ENCODE peak calls at places on chromosomes 6 and 20, in five cellular contexts. One of them, this sample, is unnamed.

GRCh38 chr6:131755597-131755996 is 44.8 kb upstream of the CTAGE9 start:
- DNase-seq in T-helper 1 cell: no peak
- DNase-seq in activated T-cell treated with anti-CD3 and anti-CD28 coated beads for 1 hour: no peak
- DNase-seq in uterus: no peak
- DNase-seq in cardiac septum: no peak
- DNase-seq in this sample: no peak

GRCh38 chr20:17530716-17531536 is at the start of gene BFSP1:
- DNase-seq in T-helper 1 cell: no peak
- DNase-seq in activated T-cell treated with anti-CD3 and anti-CD28 coated beads for 1 hour: peak
- DNase-seq in uterus: peak
- DNase-seq in cardiac septum: no peak
- DNase-seq in this sample: peak

GRCh38 chr6:164826831-164827468 is 482.5 kb downstream of the C6orf118 start:
- DNase-seq in T-helper 1 cell: no peak
- DNase-seq in activated T-cell treated with anti-CD3 and anti-CD28 coated beads for 1 hour: no peak
- DNase-seq in uterus: no peak
- DNase-seq in cardiac septum: no peak
- DNase-seq in this sample: peak

GRCh38 chr6:96124778-96125177 is 109.0 kb downstream of the FUT9 start:
- DNase-seq in T-helper 1 cell: no peak
- DNase-seq in activated T-cell treated with anti-CD3 and anti-CD28 coated beads for 1 hour: no peak
- DNase-seq in uterus: no peak
- DNase-seq in cardiac septum: no peak
- DNase-seq in this sample: peak

GRCh38 chr20:50450961-50451752 is 59.0 kb upstream of the PTPN1 start:
- DNase-seq in T-helper 1 cell: no peak
- DNase-seq in activated T-cell treated with anti-CD3 and anti-CD28 coated beads for 1 hour: no peak
- DNase-seq in uterus: peak
- DNase-seq in cardiac septum: no peak
- DNase-seq in this sample: no peak

GRCh38 chr6:37048851-37049734 is 43.6 kb downstream of the FGD2 start:
- DNase-seq in T-helper 1 cell: peak
- DNase-seq in activated T-cell treated with anti-CD3 and anti-CD28 coated beads for 1 hour: peak
- DNase-seq in uterus: peak
- DNase-seq in cardiac septum: peak
- DNase-seq in this sample: no peak

GRCh38 chr6:133965817-133966360 is 12.9 kb downstream of the TBPL1 start:
- DNase-seq in T-helper 1 cell: no peak
- DNase-seq in activated T-cell treated with anti-CD3 and anti-CD28 coated beads for 1 hour: no peak
- DNase-seq in uterus: no peak
- DNase-seq in cardiac septum: no peak
- DNase-seq in this sample: peak

GRCh38 chr20:16350465-16350864 is 222.8 kb downstream of the KIF16B start:
- DNase-seq in T-helper 1 cell: no peak
- DNase-seq in activated T-cell treated with anti-CD3 and anti-CD28 coated beads for 1 hour: no peak
- DNase-seq in uterus: no peak
- DNase-seq in cardiac septum: no peak
- DNase-seq in this sample: no peak

GRCh38 chr6:30690403-30691207 is at the start of gene NRM:
- DNase-seq in T-helper 1 cell: peak
- DNase-seq in activated T-cell treated with anti-CD3 and anti-CD28 coated beads for 1 hour: peak
- DNase-seq in uterus: peak
- DNase-seq in cardiac septum: peak
- DNase-seq in this sample: peak

GRCh38 chr6:7636151-7636550 is 46.2 kb downstream of the SNRNP48 start:
- DNase-seq in T-helper 1 cell: no peak
- DNase-seq in activated T-cell treated with anti-CD3 and anti-CD28 coated beads for 1 hour: no peak
- DNase-seq in uterus: no peak
- DNase-seq in cardiac septum: no peak
- DNase-seq in this sample: no peak

GRCh38 chr6:14348389-14348788 is 230.8 kb downstream of the CD83 start:
- DNase-seq in T-helper 1 cell: no peak
- DNase-seq in activated T-cell treated with anti-CD3 and anti-CD28 coated beads for 1 hour: no peak
- DNase-seq in uterus: no peak
- DNase-seq in cardiac septum: no peak
- DNase-seq in this sample: no peak

GRCh38 chr6:62492192-62492822 is 206.3 kb upstream of the KHDRBS2 start:
- DNase-seq in T-helper 1 cell: no peak
- DNase-seq in activated T-cell treated with anti-CD3 and anti-CD28 coated beads for 1 hour: no peak
- DNase-seq in uterus: no peak
- DNase-seq in cardiac septum: no peak
- DNase-seq in this sample: no peak

GRCh38 chr20:49344975-49345374 is 67.1 kb upstream of the ZNFX1 start:
- DNase-seq in T-helper 1 cell: no peak
- DNase-seq in activated T-cell treated with anti-CD3 and anti-CD28 coated beads for 1 hour: no peak
- DNase-seq in uterus: peak
- DNase-seq in cardiac septum: no peak
- DNase-seq in this sample: peak

GRCh38 chr6:28215425-28215824 is 9.7 kb upstream of the ZSCAN9 start:
- DNase-seq in T-helper 1 cell: no peak
- DNase-seq in activated T-cell treated with anti-CD3 and anti-CD28 coated beads for 1 hour: no peak
- DNase-seq in uterus: no peak
- DNase-seq in cardiac septum: no peak
- DNase-seq in this sample: peak

GRCh38 chr6:127191716-127192115 is 73.2 kb downstream of the RSPO3 start:
- DNase-seq in T-helper 1 cell: no peak
- DNase-seq in activated T-cell treated with anti-CD3 and anti-CD28 coated beads for 1 hour: no peak
- DNase-seq in uterus: no peak
- DNase-seq in cardiac septum: no peak
- DNase-seq in this sample: no peak

GRCh38 chr6:156980515-156980914 is 203.3 kb downstream of the ARID1B start:
- DNase-seq in T-helper 1 cell: no peak
- DNase-seq in activated T-cell treated with anti-CD3 and anti-CD28 coated beads for 1 hour: no peak
- DNase-seq in uterus: no peak
- DNase-seq in cardiac septum: no peak
- DNase-seq in this sample: peak

GRCh38 chr6:143694013-143694412 is 16.2 kb downstream of the PHACTR2 start:
- DNase-seq in T-helper 1 cell: no peak
- DNase-seq in activated T-cell treated with anti-CD3 and anti-CD28 coated beads for 1 hour: no peak
- DNase-seq in uterus: no peak
- DNase-seq in cardiac septum: no peak
- DNase-seq in this sample: no peak

GRCh38 chr6:125818225-125818657 is 27.5 kb downstream of the NCOA7 start:
- DNase-seq in T-helper 1 cell: no peak
- DNase-seq in activated T-cell treated with anti-CD3 and anti-CD28 coated beads for 1 hour: no peak
- DNase-seq in uterus: no peak
- DNase-seq in cardiac septum: no peak
- DNase-seq in this sample: peak

GRCh38 chr6:72757926-72758325 is 136.1 kb downstream of the KCNQ5 start:
- DNase-seq in T-helper 1 cell: no peak
- DNase-seq in activated T-cell treated with anti-CD3 and anti-CD28 coated beads for 1 hour: no peak
- DNase-seq in uterus: no peak
- DNase-seq in cardiac septum: no peak
- DNase-seq in this sample: no peak

GRCh38 chr20:25507385-25508082 is 77.8 kb downstream of the NINL start:
- DNase-seq in T-helper 1 cell: no peak
- DNase-seq in activated T-cell treated with anti-CD3 and anti-CD28 coated beads for 1 hour: no peak
- DNase-seq in uterus: no peak
- DNase-seq in cardiac septum: no peak
- DNase-seq in this sample: no peak

GRCh38 chr20:53938739-53939138 is 131.7 kb downstream of the BCAS1 start:
- DNase-seq in T-helper 1 cell: no peak
- DNase-seq in activated T-cell treated with anti-CD3 and anti-CD28 coated beads for 1 hour: no peak
- DNase-seq in uterus: no peak
- DNase-seq in cardiac septum: no peak
- DNase-seq in this sample: no peak

GRCh38 chr6:95384988-95385387 is 192.3 kb upstream of the MANEA start:
- DNase-seq in T-helper 1 cell: no peak
- DNase-seq in activated T-cell treated with anti-CD3 and anti-CD28 coated beads for 1 hour: no peak
- DNase-seq in uterus: no peak
- DNase-seq in cardiac septum: no peak
- DNase-seq in this sample: no peak

GRCh38 chr6:71349395-71349794 is 60.8 kb downstream of the OGFRL1 start:
- DNase-seq in T-helper 1 cell: no peak
- DNase-seq in activated T-cell treated with anti-CD3 and anti-CD28 coated beads for 1 hour: no peak
- DNase-seq in uterus: no peak
- DNase-seq in cardiac septum: no peak
- DNase-seq in this sample: peak

GRCh38 chr20:37680420-37680819 is 13.4 kb upstream of the CTNNBL1 start:
- DNase-seq in T-helper 1 cell: no peak
- DNase-seq in activated T-cell treated with anti-CD3 and anti-CD28 coated beads for 1 hour: no peak
- DNase-seq in uterus: no peak
- DNase-seq in cardiac septum: no peak
- DNase-seq in this sample: no peak

This sample was measured in NCI-H69.